ENCODE peak calls at places on chromosomes 4 and X, in four cellular contexts. L, B, P and E are unnamed samples.
A peak's percentile ranks its signal among the peaks of the same experiment; 100 is the strongest.

GRCh38 chrX:38627683-38628082 is 66.3 kb downstream of the TSPAN7 start:
- DNase-seq in L (peak; percentile 86), B (no peak), P (no peak), E (no peak)

GRCh38 chrX:11664211-11664888 is 1.4 kb downstream of the ARHGAP6 start:
- DNase-seq in L (peak; percentile 16), B (no peak), P (peak; percentile 79), E (peak; percentile 69)

GRCh38 chrX:135923353-135923752 is 29.8 kb downstream of the SAGE1 start:
- DNase-seq in L (peak; percentile 3), B (no peak), P (no peak), E (no peak)

GRCh38 chrX:72027024-72027913 is 104.4 kb downstream of the RTL5 start:
- DNase-seq in L (no peak), B (no peak), P (no peak), E (peak; percentile 33)

GRCh38 chrX:30735839-30736238 is 82.6 kb downstream of the GK start:
- DNase-seq in L (peak; percentile 64), B (peak; percentile 49), P (no peak), E (no peak)

GRCh38 chr4:184370711-184371389 is 103.5 kb downstream of the IRF2 start:
- DNase-seq in L (no peak), B (no peak), P (no peak), E (no peak)

GRCh38 chr4:80192937-80193336 is 4.4 kb upstream of the PRDM8 start:
- DNase-seq in L (no peak), B (no peak), P (no peak), E (no peak)

GRCh38 chr4:140176735-140177134 is 22.8 kb upstream of the MAML3 start:
- DNase-seq in L (no peak), B (no peak), P (no peak), E (no peak)

GRCh38 chr4:169345207-169345788 is 74.5 kb upstream of the SH3RF1 start:
- DNase-seq in L (no peak), B (no peak), P (no peak), E (no peak)

GRCh38 chr4:1556541-1557220 is 127.4 kb downstream of the FAM53A start:
- DNase-seq in L (no peak), B (no peak), P (no peak), E (no peak)

GRCh38 chrX:119669424-119670037 is 23.4 kb downstream of the SEPTIN6 start:
- DNase-seq in L (no peak), B (no peak), P (no peak), E (peak; percentile 82)

GRCh38 chr4:150779707-150780106 is 197.8 kb downstream of the MAB21L2 start:
- DNase-seq in L (no peak), B (no peak), P (no peak), E (no peak)

GRCh38 chrX:12360389-12360788 is 222.1 kb downstream of the FRMPD4 start:
- DNase-seq in L (no peak), B (no peak), P (no peak), E (no peak)

GRCh38 chrX:136867518-136867917 is 13.0 kb downstream of the RBMX start:
- DNase-seq in L (no peak), B (no peak), P (no peak), E (no peak)

GRCh38 chrX:13487731-13488505 is 81.5 kb upstream of the EGFL6 start:
- DNase-seq in L (peak; percentile 82), B (no peak), P (no peak), E (peak; percentile 64)

GRCh38 chrX:2664497-2664896 is 26.6 kb upstream of the CD99 start:
- DNase-seq in L (no peak), B (no peak), P (peak; percentile 81), E (no peak)

GRCh38 chrX:1316527-1316926 is 20.1 kb upstream of the IL3RA start:
- DNase-seq in L (no peak), B (no peak), P (peak; percentile 90), E (peak; percentile 79)

GRCh38 chr4:152063301-152064235 is 302.8 kb upstream of the GATB start:
- DNase-seq in L (peak; percentile 47), B (no peak), P (no peak), E (no peak)

GRCh38 chrX:16319929-16320328 is 152.6 kb downstream of the MAGEB17 start:
- DNase-seq in L (no peak), B (no peak), P (no peak), E (no peak)

GRCh38 chr4:41865306-41865980 is 69.8 kb upstream of the TMEM33 start:
- DNase-seq in L (peak; percentile 42), B (no peak), P (peak; percentile 67), E (no peak)

GRCh38 chr4:54139332-54139731 is 39.4 kb downstream of the GSX2 start:
- DNase-seq in L (no peak), B (no peak), P (no peak), E (no peak)

GRCh38 chrX:41148553-41148952 is 63.3 kb downstream of the USP9X start:
- DNase-seq in L (no peak), B (no peak), P (no peak), E (no peak)

GRCh38 chr4:138669479-138670165 is 346.0 kb upstream of the NOCT start:
- DNase-seq in L (no peak), B (no peak), P (no peak), E (no peak)

GRCh38 chrX:68980906-68981616 is 152.2 kb downstream of the EFNB1 start:
- DNase-seq in L (no peak), B (no peak), P (no peak), E (no peak)

GRCh38 chrX:69307736-69308135 is 142.5 kb upstream of the PJA1 start:
- DNase-seq in L (no peak), B (no peak), P (peak; percentile 75), E (no peak)

GRCh38 chr4:94221930-94222329 is 14.3 kb downstream of the SMARCAD1 start:
- DNase-seq in L (no peak), B (no peak), P (no peak), E (no peak)

GRCh38 chrX:18949902-18950301 is 34.0 kb downstream of the PHKA2 start:
- DNase-seq in L (peak; percentile 46), B (no peak), P (no peak), E (no peak)

GRCh38 chr4:82773049-82773448 is 25.5 kb downstream of the SCD5 start:
- DNase-seq in L (no peak), B (no peak), P (no peak), E (no peak)

GRCh38 chr4:98540803-98541202 is 117.6 kb downstream of the TSPAN5 start:
- DNase-seq in L (no peak), B (no peak), P (no peak), E (no peak)

GRCh38 chr4:5028480-5028879 is 9.2 kb upstream of the CYTL1 start:
- DNase-seq in L (no peak), B (no peak), P (no peak), E (no peak)

GRCh38 chrX:40083979-40084359 is 13.8 kb downstream of the BCOR start:
- DNase-seq in L (no peak), B (no peak), P (no peak), E (no peak)

GRCh38 chrX:15344106-15344505 is 8.8 kb upstream of the PIGA start:
- DNase-seq in L (peak; percentile 23), B (no peak), P (no peak), E (no peak)

GRCh38 chr4:3324093-3324815 is 31.4 kb downstream of the RGS12 start:
- DNase-seq in L (peak; percentile 87), B (no peak), P (no peak), E (peak; percentile 45)